ENCODE peak calls at places on chromosome 22, in five cellular contexts. One of them, this sample, is unnamed.

GRCh38 chr22:24105018-24105360 is 76.3 kb upstream of the SUSD2 start:
- DNase-seq in osteocyte: no peak
- DNase-seq in AG10803: peak
- DNase-seq in AG04450: no peak
- DNase-seq in fibroblast of lung: peak
- DNase-seq in this sample: no peak

GRCh38 chr22:42360348-42360747 is 71.9 kb downstream of the NFAM1 start:
- DNase-seq in osteocyte: no peak
- DNase-seq in AG10803: no peak
- DNase-seq in AG04450: no peak
- DNase-seq in fibroblast of lung: no peak
- DNase-seq in this sample: no peak

GRCh38 chr22:31039393-31039792 is 41.7 kb upstream of the SMTN start:
- DNase-seq in osteocyte: no peak
- DNase-seq in AG10803: peak
- DNase-seq in AG04450: peak
- DNase-seq in fibroblast of lung: peak
- DNase-seq in this sample: no peak

GRCh38 chr22:23862103-23862502 is 4.4 kb downstream of the SLC2A11 start:
- DNase-seq in osteocyte: no peak
- DNase-seq in AG10803: peak
- DNase-seq in AG04450: no peak
- DNase-seq in fibroblast of lung: peak
- DNase-seq in this sample: no peak

GRCh38 chr22:40746428-40747220 is 67.3 kb downstream of the MCHR1 start:
- DNase-seq in osteocyte: no peak
- DNase-seq in AG10803: no peak
- DNase-seq in AG04450: no peak
- DNase-seq in fibroblast of lung: no peak
- DNase-seq in this sample: no peak

GRCh38 chr22:33909906-33910305 is 10.4 kb downstream of the LARGE1 start:
- DNase-seq in osteocyte: no peak
- DNase-seq in AG10803: peak
- DNase-seq in AG04450: no peak
- DNase-seq in fibroblast of lung: no peak
- DNase-seq in this sample: no peak

GRCh38 chr22:28750471-28750881 is 8.6 kb downstream of the HSCB start:
- DNase-seq in osteocyte: no peak
- DNase-seq in AG10803: peak
- DNase-seq in AG04450: peak
- DNase-seq in fibroblast of lung: peak
- DNase-seq in this sample: no peak

GRCh38 chr22:17007852-17008731 is at the start of gene GAB4:
- DNase-seq in osteocyte: peak
- DNase-seq in AG10803: no peak
- DNase-seq in AG04450: no peak
- DNase-seq in fibroblast of lung: no peak
- DNase-seq in this sample: no peak

GRCh38 chr22:47301820-47302475 is 539.5 kb downstream of the TBC1D22A start:
- DNase-seq in osteocyte: peak
- DNase-seq in AG10803: no peak
- DNase-seq in AG04450: no peak
- DNase-seq in fibroblast of lung: no peak
- DNase-seq in this sample: no peak

GRCh38 chr22:27512283-27512761 is 289.2 kb downstream of the MN1 start:
- DNase-seq in osteocyte: no peak
- DNase-seq in AG10803: peak
- DNase-seq in AG04450: peak
- DNase-seq in fibroblast of lung: peak
- DNase-seq in this sample: peak

GRCh38 chr22:48356731-48357130 is 1470.9 kb downstream of the BRD1 start:
- DNase-seq in osteocyte: no peak
- DNase-seq in AG10803: no peak
- DNase-seq in AG04450: no peak
- DNase-seq in fibroblast of lung: no peak
- DNase-seq in this sample: no peak

GRCh38 chr22:32733900-32734299 is 67.6 kb upstream of the TIMP3 start:
- DNase-seq in osteocyte: no peak
- DNase-seq in AG10803: no peak
- DNase-seq in AG04450: no peak
- DNase-seq in fibroblast of lung: no peak
- DNase-seq in this sample: no peak

GRCh38 chr22:17826151-17826550 is 51.9 kb upstream of the BID start:
- DNase-seq in osteocyte: no peak
- DNase-seq in AG10803: no peak
- DNase-seq in AG04450: no peak
- DNase-seq in fibroblast of lung: no peak
- DNase-seq in this sample: no peak

GRCh38 chr22:29165336-29166060 is 40.2 kb upstream of the EMID1 start:
- DNase-seq in osteocyte: no peak
- DNase-seq in AG10803: no peak
- DNase-seq in AG04450: no peak
- DNase-seq in fibroblast of lung: no peak
- DNase-seq in this sample: no peak

GRCh38 chr22:42662114-42663021 is 13.2 kb upstream of the CYB5R3 start:
- DNase-seq in osteocyte: peak
- DNase-seq in AG10803: peak
- DNase-seq in AG04450: no peak
- DNase-seq in fibroblast of lung: peak
- DNase-seq in this sample: no peak

GRCh38 chr22:22710719-22711531 is 66.5 kb downstream of the GGTLC2 start:
- DNase-seq in osteocyte: peak
- DNase-seq in AG10803: peak
- DNase-seq in AG04450: no peak
- DNase-seq in fibroblast of lung: no peak
- DNase-seq in this sample: no peak

GRCh38 chr22:19179472-19180048 is 1.0 kb upstream of the SLC25A1 start:
- DNase-seq in osteocyte: peak
- DNase-seq in AG10803: peak
- DNase-seq in AG04450: peak
- DNase-seq in fibroblast of lung: peak
- DNase-seq in this sample: peak

GRCh38 chr22:23233746-23234408 is 53.6 kb downstream of the BCR start:
- DNase-seq in osteocyte: no peak
- DNase-seq in AG10803: peak
- DNase-seq in AG04450: peak
- DNase-seq in fibroblast of lung: peak
- DNase-seq in this sample: no peak

GRCh38 chr22:45876136-45877035 is 100.6 kb downstream of the WNT7B start:
- DNase-seq in osteocyte: peak
- DNase-seq in AG10803: no peak
- DNase-seq in AG04450: no peak
- DNase-seq in fibroblast of lung: no peak
- DNase-seq in this sample: no peak

GRCh38 chr22:43848366-43849171 is 13.7 kb downstream of the SULT4A1 start:
- DNase-seq in osteocyte: no peak
- DNase-seq in AG10803: peak
- DNase-seq in AG04450: no peak
- DNase-seq in fibroblast of lung: peak
- DNase-seq in this sample: no peak

GRCh38 chr22:17922925-17923898 is 101.1 kb downstream of the MICAL3 start:
- DNase-seq in osteocyte: no peak
- DNase-seq in AG10803: peak
- DNase-seq in AG04450: peak
- DNase-seq in fibroblast of lung: peak
- DNase-seq in this sample: peak

GRCh38 chr22:24510694-24511625 is 15.8 kb downstream of the UPB1 start:
- DNase-seq in osteocyte: no peak
- DNase-seq in AG10803: peak
- DNase-seq in AG04450: no peak
- DNase-seq in fibroblast of lung: peak
- DNase-seq in this sample: peak

GRCh38 chr22:23237841-23238240 is 57.5 kb downstream of the BCR start:
- DNase-seq in osteocyte: no peak
- DNase-seq in AG10803: no peak
- DNase-seq in AG04450: no peak
- DNase-seq in fibroblast of lung: no peak
- DNase-seq in this sample: no peak

GRCh38 chr22:41917375-41917905 is 2.6 kb upstream of the SHISA8 start:
- DNase-seq in osteocyte: no peak
- DNase-seq in AG10803: no peak
- DNase-seq in AG04450: no peak
- DNase-seq in fibroblast of lung: no peak
- DNase-seq in this sample: no peak

GRCh38 chr22:34278121-34278520 is 357.8 kb upstream of the LARGE1 start:
- DNase-seq in osteocyte: no peak
- DNase-seq in AG10803: no peak
- DNase-seq in AG04450: no peak
- DNase-seq in fibroblast of lung: no peak
- DNase-seq in this sample: no peak

GRCh38 chr22:28051787-28052356 is 132.8 kb upstream of the PITPNB start:
- DNase-seq in osteocyte: no peak
- DNase-seq in AG10803: peak
- DNase-seq in AG04450: no peak
- DNase-seq in fibroblast of lung: peak
- DNase-seq in this sample: peak

GRCh38 chr22:33073989-33074391 is 15.8 kb upstream of the SYN3 start:
- DNase-seq in osteocyte: no peak
- DNase-seq in AG10803: no peak
- DNase-seq in AG04450: no peak
- DNase-seq in fibroblast of lung: no peak
- DNase-seq in this sample: no peak

GRCh38 chr22:38795569-38795968 is 1.6 kb upstream of the DNAL4 start:
- DNase-seq in osteocyte: no peak
- DNase-seq in AG10803: no peak
- DNase-seq in AG04450: no peak
- DNase-seq in fibroblast of lung: no peak
- DNase-seq in this sample: no peak

GRCh38 chr22:49967333-49968241 is 7.0 kb downstream of the PIM3 start:
- DNase-seq in osteocyte: no peak
- DNase-seq in AG10803: peak
- DNase-seq in AG04450: no peak
- DNase-seq in fibroblast of lung: peak
- DNase-seq in this sample: no peak

GRCh38 chr22:38923463-38924196 is 33.8 kb upstream of the APOBEC3A start:
- DNase-seq in osteocyte: peak
- DNase-seq in AG10803: peak
- DNase-seq in AG04450: peak
- DNase-seq in fibroblast of lung: peak
- DNase-seq in this sample: peak

GRCh38 chr22:49013707-49014106 is 814.0 kb downstream of the BRD1 start:
- DNase-seq in osteocyte: peak
- DNase-seq in AG10803: no peak
- DNase-seq in AG04450: no peak
- DNase-seq in fibroblast of lung: no peak
- DNase-seq in this sample: no peak

GRCh38 chr22:44412136-44412731 is 85.8 kb downstream of the RTL6 start:
- DNase-seq in osteocyte: no peak
- DNase-seq in AG10803: no peak
- DNase-seq in AG04450: no peak
- DNase-seq in fibroblast of lung: no peak
- DNase-seq in this sample: no peak

DNA sequence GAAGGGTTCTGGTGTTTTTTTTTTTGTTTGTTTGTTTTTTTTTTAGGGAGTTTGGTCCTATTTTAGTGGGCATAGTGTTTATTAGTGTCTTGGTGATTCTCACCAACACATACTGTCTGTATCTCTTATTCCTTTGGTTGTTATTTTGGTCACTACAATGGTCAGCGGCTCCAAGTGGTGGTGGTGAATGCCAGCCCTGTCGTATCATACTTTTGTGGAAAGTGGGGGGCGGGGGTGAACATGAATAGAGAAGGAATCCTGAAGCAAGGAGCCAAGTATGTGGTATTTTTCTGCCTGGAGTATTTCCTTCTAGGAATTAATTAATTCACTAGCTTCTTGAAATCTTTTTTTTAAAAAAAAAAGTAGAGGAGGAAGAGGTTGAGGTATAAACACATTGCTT is 79.6 kb downstream of the GRK3 start:
- DNase-seq in osteocyte: no peak
- DNase-seq in AG10803: no peak
- DNase-seq in AG04450: no peak
- DNase-seq in fibroblast of lung: no peak
- DNase-seq in this sample: no peak
- TF ChIP-seq CTCF in osteocyte: no peak
- TF ChIP-seq CTCF in AG10803: no peak
- TF ChIP-seq CTCF in AG04450: no peak
- TF ChIP-seq CTCF in fibroblast of lung: no peak
- TF ChIP-seq CTCF in this sample: no peak

GRCh38 chr22:36807627-36808026 is 9.2 kb downstream of the PVALB start:
- DNase-seq in osteocyte: no peak
- DNase-seq in AG10803: no peak
- DNase-seq in AG04450: no peak
- DNase-seq in fibroblast of lung: no peak
- DNase-seq in this sample: no peak
- TF ChIP-seq CTCF in osteocyte: no peak
- TF ChIP-seq CTCF in AG10803: no peak
- TF ChIP-seq CTCF in AG04450: no peak
- TF ChIP-seq CTCF in fibroblast of lung: no peak
- TF ChIP-seq CTCF in this sample: no peak

DNA sequence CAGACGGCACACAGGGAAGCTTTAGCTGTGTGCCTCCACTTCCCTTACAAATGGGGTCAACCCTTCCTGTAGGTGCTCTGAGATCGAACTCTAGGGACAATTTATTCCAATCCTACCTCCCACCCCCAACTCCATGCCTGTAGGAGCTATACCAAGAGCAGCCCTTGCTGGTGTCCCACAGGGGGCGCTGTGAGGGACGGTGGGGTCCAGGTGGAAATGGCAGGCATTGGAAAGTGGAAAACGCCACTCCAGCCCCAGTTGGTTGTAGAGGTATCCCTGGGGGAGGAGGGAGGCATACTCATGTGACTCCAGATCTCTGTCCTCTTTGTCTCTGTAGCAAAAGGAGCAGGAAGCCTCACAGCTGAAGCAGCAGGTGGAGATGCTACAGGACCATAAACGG is 161.3 kb downstream of the MYO18B start:
- DNase-seq in osteocyte: peak
- DNase-seq in AG10803: no peak
- DNase-seq in AG04450: no peak
- DNase-seq in fibroblast of lung: no peak
- DNase-seq in this sample: no peak
- TF ChIP-seq CTCF in osteocyte: no peak
- TF ChIP-seq CTCF in AG10803: peak
- TF ChIP-seq CTCF in AG04450: no peak
- TF ChIP-seq CTCF in fibroblast of lung: no peak
- TF ChIP-seq CTCF in this sample: no peak

DNA sequence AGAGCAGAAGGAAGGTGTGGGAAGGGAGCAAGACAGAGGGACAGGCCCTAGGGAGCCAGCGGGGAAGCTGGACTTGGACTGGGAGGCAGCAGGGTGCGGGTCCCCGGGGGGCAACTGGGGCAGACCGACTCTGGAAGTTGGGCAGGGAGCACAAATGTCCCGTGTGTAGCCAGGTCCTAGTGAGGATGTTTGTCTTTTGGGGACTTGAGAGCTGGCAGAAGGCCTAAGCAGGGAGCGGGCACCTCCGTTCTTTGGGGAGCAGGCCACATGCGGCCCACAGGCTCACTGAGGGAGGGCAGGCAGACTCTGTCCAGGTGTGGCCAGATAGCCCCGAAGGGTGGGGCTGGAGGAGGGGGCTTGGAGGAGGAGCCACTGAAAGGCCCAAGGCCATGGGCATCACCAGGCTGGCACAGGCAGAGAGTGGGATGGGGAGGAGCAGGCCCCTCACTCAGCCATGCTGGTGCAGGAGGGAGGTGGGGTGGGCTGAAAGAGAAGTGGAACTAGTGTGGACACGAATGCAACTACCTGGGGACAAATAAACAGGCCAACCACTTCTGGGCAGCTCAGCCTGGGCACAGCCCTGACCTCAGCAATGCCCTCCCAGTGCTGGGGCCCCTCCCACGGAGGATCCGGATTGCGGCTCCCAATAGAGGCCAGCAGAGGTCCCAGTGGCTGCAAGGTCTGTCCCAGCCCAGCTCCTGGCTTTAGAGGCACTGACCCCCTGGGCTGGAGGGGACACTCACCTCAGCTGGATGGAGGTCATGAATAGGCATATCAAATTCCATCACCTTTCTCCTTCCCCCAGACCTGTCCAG is 1.3 kb upstream of the SCARF2 start:
- DNase-seq in osteocyte: no peak
- DNase-seq in AG10803: no peak
- DNase-seq in AG04450: no peak
- DNase-seq in fibroblast of lung: no peak
- DNase-seq in this sample: no peak
- TF ChIP-seq CTCF in osteocyte: peak
- TF ChIP-seq CTCF in AG10803: peak
- TF ChIP-seq CTCF in AG04450: peak
- TF ChIP-seq CTCF in fibroblast of lung: peak
- TF ChIP-seq CTCF in this sample: peak

This sample was measured in AG09319.